ENCODE peak calls at places on chromosomes 1 and 21, in six cellular contexts. One of them, this sample, is unnamed.

GRCh38 chr1:17674707-17675505 is 80.2 kb upstream of the ACTL8 start:
- DNase-seq in ascending aorta: no peak
- DNase-seq in fibroblast of lung: no peak
- DNase-seq in thoracic aorta: no peak
- DNase-seq in thyroid gland: no peak
- DNase-seq in Peyer's patch: no peak
- DNase-seq in this sample: no peak

GRCh38 chr1:22225858-22226584 is 83.1 kb upstream of the WNT4 start:
- DNase-seq in ascending aorta: no peak
- DNase-seq in fibroblast of lung: no peak
- DNase-seq in thoracic aorta: no peak
- DNase-seq in Peyer's patch: no peak
- DNase-seq in thyroid gland: no peak
- DNase-seq in this sample: no peak

GRCh38 chr1:41672173-41672572 is 187.7 kb upstream of the EDN2 start:
- DNase-seq in thoracic aorta: no peak
- DNase-seq in thyroid gland: no peak
- DNase-seq in ascending aorta: no peak
- DNase-seq in fibroblast of lung: peak; percentile 86
- DNase-seq in Peyer's patch: no peak
- DNase-seq in this sample: peak; percentile 89

GRCh38 chr1:226419284-226419683 is 11.4 kb upstream of the PARP1 start:
- DNase-seq in thoracic aorta: no peak
- DNase-seq in fibroblast of lung: no peak
- DNase-seq in Peyer's patch: no peak
- DNase-seq in ascending aorta: no peak
- DNase-seq in thyroid gland: no peak
- DNase-seq in this sample: no peak

GRCh38 chr1:101080859-101081258 is 55.3 kb upstream of the DPH5 start:
- DNase-seq in thyroid gland: no peak
- DNase-seq in ascending aorta: no peak
- DNase-seq in thoracic aorta: no peak
- DNase-seq in Peyer's patch: no peak
- DNase-seq in fibroblast of lung: no peak
- DNase-seq in this sample: no peak

GRCh38 chr21:25647632-25648031 is 8.6 kb downstream of the JAM2 start:
- DNase-seq in fibroblast of lung: no peak
- DNase-seq in thoracic aorta: no peak
- DNase-seq in thyroid gland: no peak
- DNase-seq in Peyer's patch: no peak
- DNase-seq in ascending aorta: no peak
- DNase-seq in this sample: no peak

GRCh38 chr1:74652711-74653131 is 20.9 kb downstream of the ERICH3 start:
- DNase-seq in Peyer's patch: peak; percentile 50
- DNase-seq in thyroid gland: no peak
- DNase-seq in ascending aorta: no peak
- DNase-seq in fibroblast of lung: peak; percentile 99
- DNase-seq in thoracic aorta: no peak
- DNase-seq in this sample: peak; percentile 20

GRCh38 chr1:219498666-219499065 is 114.2 kb downstream of the ZC3H11B start:
- DNase-seq in fibroblast of lung: no peak
- DNase-seq in Peyer's patch: peak; percentile 47
- DNase-seq in ascending aorta: no peak
- DNase-seq in thyroid gland: no peak
- DNase-seq in thoracic aorta: no peak
- DNase-seq in this sample: no peak

GRCh38 chr21:42853621-42854020 is 25.7 kb downstream of the WDR4 start:
- DNase-seq in ascending aorta: no peak
- DNase-seq in thyroid gland: no peak
- DNase-seq in Peyer's patch: no peak
- DNase-seq in fibroblast of lung: no peak
- DNase-seq in thoracic aorta: no peak
- DNase-seq in this sample: no peak

GRCh38 chr1:246647513-246647912 is 76.7 kb upstream of the SCCPDH start:
- DNase-seq in fibroblast of lung: peak; percentile 45
- DNase-seq in thoracic aorta: no peak
- DNase-seq in Peyer's patch: no peak
- DNase-seq in ascending aorta: no peak
- DNase-seq in thyroid gland: no peak
- DNase-seq in this sample: no peak

GRCh38 chr1:151720190-151720953 is 950 bp upstream of the RIIAD1 start:
- DNase-seq in fibroblast of lung: peak; percentile 4
- DNase-seq in thoracic aorta: no peak
- DNase-seq in Peyer's patch: no peak
- DNase-seq in thyroid gland: no peak
- DNase-seq in ascending aorta: no peak
- DNase-seq in this sample: no peak

GRCh38 chr21:16454371-16454770 is 724.6 kb downstream of the USP25 start:
- DNase-seq in thoracic aorta: no peak
- DNase-seq in thyroid gland: no peak
- DNase-seq in ascending aorta: no peak
- DNase-seq in fibroblast of lung: peak; percentile 16
- DNase-seq in Peyer's patch: no peak
- DNase-seq in this sample: no peak

GRCh38 chr1:214022229-214022791 is 34.5 kb downstream of the PROX1 start:
- DNase-seq in fibroblast of lung: no peak
- DNase-seq in thyroid gland: no peak
- DNase-seq in ascending aorta: no peak
- DNase-seq in Peyer's patch: no peak
- DNase-seq in thoracic aorta: no peak
- DNase-seq in this sample: no peak

GRCh38 chr1:237684236-237684635 is 206.5 kb downstream of the ZP4 start:
- DNase-seq in Peyer's patch: no peak
- DNase-seq in fibroblast of lung: no peak
- DNase-seq in ascending aorta: no peak
- DNase-seq in thyroid gland: no peak
- DNase-seq in thoracic aorta: no peak
- DNase-seq in this sample: no peak

GRCh38 chr1:241225741-241226140 is 131.3 kb downstream of the RGS7 start:
- DNase-seq in thyroid gland: no peak
- DNase-seq in thoracic aorta: no peak
- DNase-seq in fibroblast of lung: no peak
- DNase-seq in ascending aorta: no peak
- DNase-seq in Peyer's patch: no peak
- DNase-seq in this sample: no peak

GRCh38 chr1:67545364-67545763 is 115.2 kb upstream of the SERBP1 start:
- DNase-seq in thyroid gland: no peak
- DNase-seq in Peyer's patch: no peak
- DNase-seq in ascending aorta: no peak
- DNase-seq in thoracic aorta: no peak
- DNase-seq in fibroblast of lung: no peak
- DNase-seq in this sample: no peak

GRCh38 chr1:5990913-5991783 is 1.1 kb downstream of the NPHP4 start:
- DNase-seq in ascending aorta: no peak
- DNase-seq in thyroid gland: peak; percentile 48
- DNase-seq in fibroblast of lung: peak; percentile 26
- DNase-seq in Peyer's patch: peak; percentile 59
- DNase-seq in thoracic aorta: no peak
- DNase-seq in this sample: no peak

GRCh38 chr1:203135636-203136305 is 8.2 kb downstream of the ADORA1 start:
- DNase-seq in Peyer's patch: no peak
- DNase-seq in thyroid gland: no peak
- DNase-seq in thoracic aorta: no peak
- DNase-seq in ascending aorta: no peak
- DNase-seq in fibroblast of lung: no peak
- DNase-seq in this sample: peak; percentile 10

GRCh38 chr1:227753999-227754764 is 18.9 kb downstream of the SNAP47 start:
- DNase-seq in Peyer's patch: no peak
- DNase-seq in ascending aorta: no peak
- DNase-seq in fibroblast of lung: peak; percentile 44
- DNase-seq in thyroid gland: no peak
- DNase-seq in thoracic aorta: no peak
- DNase-seq in this sample: no peak

GRCh38 chr1:10733967-10734366 is 62.5 kb downstream of the CASZ1 start:
- DNase-seq in Peyer's patch: no peak
- DNase-seq in ascending aorta: no peak
- DNase-seq in thoracic aorta: no peak
- DNase-seq in thyroid gland: peak; percentile 99
- DNase-seq in fibroblast of lung: no peak
- DNase-seq in this sample: no peak

GRCh38 chr1:81305997-81306452 is 494.7 kb upstream of the ADGRL2 start:
- DNase-seq in ascending aorta: no peak
- DNase-seq in thyroid gland: peak; percentile 15
- DNase-seq in fibroblast of lung: peak; percentile 59
- DNase-seq in thoracic aorta: no peak
- DNase-seq in Peyer's patch: no peak
- DNase-seq in this sample: peak; percentile 56

GRCh38 chr1:6059866-6060265 is 14.2 kb downstream of the KCNAB2 start:
- DNase-seq in ascending aorta: no peak
- DNase-seq in thyroid gland: no peak
- DNase-seq in fibroblast of lung: no peak
- DNase-seq in thoracic aorta: no peak
- DNase-seq in Peyer's patch: no peak
- DNase-seq in this sample: no peak

GRCh38 chr1:90879281-90879680 is 142.6 kb downstream of the ZNF644 start:
- DNase-seq in fibroblast of lung: peak; percentile 4
- DNase-seq in ascending aorta: no peak
- DNase-seq in thyroid gland: no peak
- DNase-seq in thoracic aorta: no peak
- DNase-seq in Peyer's patch: no peak
- DNase-seq in this sample: peak; percentile 9

GRCh38 chr21:35222541-35222941 is 173.4 kb upstream of the RUNX1 start:
- DNase-seq in fibroblast of lung: no peak
- DNase-seq in thyroid gland: no peak
- DNase-seq in Peyer's patch: no peak
- DNase-seq in thoracic aorta: no peak
- DNase-seq in ascending aorta: no peak
- DNase-seq in this sample: no peak

GRCh38 chr1:21553116-21553926 is 44.1 kb downstream of the ALPL start:
- DNase-seq in thoracic aorta: no peak
- DNase-seq in thyroid gland: no peak
- DNase-seq in fibroblast of lung: peak; percentile 90
- DNase-seq in ascending aorta: no peak
- DNase-seq in Peyer's patch: no peak
- DNase-seq in this sample: peak; percentile 51

GRCh38 chr1:193431265-193431977 is 245.0 kb upstream of the B3GALT2 start:
- DNase-seq in thyroid gland: no peak
- DNase-seq in Peyer's patch: no peak
- DNase-seq in fibroblast of lung: no peak
- DNase-seq in ascending aorta: no peak
- DNase-seq in thoracic aorta: no peak
- DNase-seq in this sample: no peak

GRCh38 chr1:150566589-150567340 is 12.6 kb downstream of the MCL1 start:
- DNase-seq in thyroid gland: no peak
- DNase-seq in ascending aorta: no peak
- DNase-seq in thoracic aorta: no peak
- DNase-seq in fibroblast of lung: no peak
- DNase-seq in Peyer's patch: peak; percentile 37
- DNase-seq in this sample: no peak

GRCh38 chr1:25546193-25546592 is 2.8 kb downstream of the LDLRAP1 start:
- DNase-seq in ascending aorta: no peak
- DNase-seq in Peyer's patch: no peak
- DNase-seq in thoracic aorta: no peak
- DNase-seq in fibroblast of lung: no peak
- DNase-seq in thyroid gland: no peak
- DNase-seq in this sample: no peak
- H3K27ac ChIP-seq in ascending aorta: peak overlapping the region; percentile 93
- H3K27ac ChIP-seq in Peyer's patch: no peak overlapping the region
- H3K27ac ChIP-seq in thoracic aorta: peak overlapping the region; percentile 92
- H3K27ac ChIP-seq in fibroblast of lung: no peak overlapping the region
- H3K27ac ChIP-seq in thyroid gland: no peak overlapping the region
- H3K27ac ChIP-seq in this sample: no peak overlapping the region

GRCh38 chr1:160779662-160780397 is 16.1 kb upstream of the LY9 start:
- DNase-seq in ascending aorta: no peak
- DNase-seq in fibroblast of lung: no peak
- DNase-seq in thoracic aorta: no peak
- DNase-seq in thyroid gland: peak; percentile 11
- DNase-seq in Peyer's patch: peak; percentile 68
- DNase-seq in this sample: no peak
- TF ChIP-seq CTCF in ascending aorta: no peak
- TF ChIP-seq CTCF in fibroblast of lung: no peak
- TF ChIP-seq CTCF in thoracic aorta: no peak
- TF ChIP-seq CTCF in thyroid gland: no peak
- TF ChIP-seq CTCF in Peyer's patch: no peak
- TF ChIP-seq CTCF in this sample: peak; percentile 52

DNA sequence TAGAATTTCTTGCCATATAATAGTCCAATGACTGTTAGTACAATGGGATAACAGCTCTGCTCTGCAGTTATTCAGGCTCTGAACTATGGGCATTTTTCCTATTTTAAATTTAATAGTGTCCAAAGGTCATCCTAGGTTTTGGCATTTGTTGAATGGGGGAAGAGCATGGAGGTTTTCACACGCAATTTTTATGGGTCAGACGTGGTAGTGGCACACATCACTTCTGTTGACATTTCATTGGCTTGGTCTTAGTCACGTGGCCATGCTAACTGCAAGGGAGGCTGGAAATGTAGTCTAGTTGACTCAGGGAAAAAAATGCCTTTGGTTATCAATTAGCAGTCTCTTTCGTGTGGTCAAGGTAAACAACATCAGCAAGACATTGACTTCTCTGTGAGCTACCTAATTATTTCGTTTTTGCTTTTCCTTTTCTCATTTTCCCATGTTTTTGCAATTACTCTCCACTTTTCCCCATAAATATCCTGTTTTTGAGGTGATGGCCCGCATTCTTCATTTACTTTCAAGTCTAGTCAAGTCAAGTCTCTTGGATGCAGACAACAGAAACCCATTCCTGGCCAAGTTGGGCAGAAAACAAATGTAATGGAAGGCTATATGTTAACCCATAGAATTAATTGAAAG is 82.8 kb downstream of the DYRK1A start:
- DNase-seq in ascending aorta: no peak
- DNase-seq in thyroid gland: no peak
- DNase-seq in Peyer's patch: no peak
- DNase-seq in thoracic aorta: no peak
- DNase-seq in fibroblast of lung: no peak
- DNase-seq in this sample: no peak
- H3K4me1 ChIP-seq in ascending aorta: peaks cover 10% of the 10 kb centered on the region
- H3K4me1 ChIP-seq in thyroid gland: peaks cover 17% of the 10 kb centered on the region
- H3K4me1 ChIP-seq in Peyer's patch: no peaks in the 10 kb centered on the region
- H3K4me1 ChIP-seq in thoracic aorta: peaks cover 72% of the 10 kb centered on the region
- H3K4me1 ChIP-seq in fibroblast of lung: peaks cover 21% of the 10 kb centered on the region
- H3K4me1 ChIP-seq in this sample: peaks cover 32% of the 10 kb centered on the region

DNA sequence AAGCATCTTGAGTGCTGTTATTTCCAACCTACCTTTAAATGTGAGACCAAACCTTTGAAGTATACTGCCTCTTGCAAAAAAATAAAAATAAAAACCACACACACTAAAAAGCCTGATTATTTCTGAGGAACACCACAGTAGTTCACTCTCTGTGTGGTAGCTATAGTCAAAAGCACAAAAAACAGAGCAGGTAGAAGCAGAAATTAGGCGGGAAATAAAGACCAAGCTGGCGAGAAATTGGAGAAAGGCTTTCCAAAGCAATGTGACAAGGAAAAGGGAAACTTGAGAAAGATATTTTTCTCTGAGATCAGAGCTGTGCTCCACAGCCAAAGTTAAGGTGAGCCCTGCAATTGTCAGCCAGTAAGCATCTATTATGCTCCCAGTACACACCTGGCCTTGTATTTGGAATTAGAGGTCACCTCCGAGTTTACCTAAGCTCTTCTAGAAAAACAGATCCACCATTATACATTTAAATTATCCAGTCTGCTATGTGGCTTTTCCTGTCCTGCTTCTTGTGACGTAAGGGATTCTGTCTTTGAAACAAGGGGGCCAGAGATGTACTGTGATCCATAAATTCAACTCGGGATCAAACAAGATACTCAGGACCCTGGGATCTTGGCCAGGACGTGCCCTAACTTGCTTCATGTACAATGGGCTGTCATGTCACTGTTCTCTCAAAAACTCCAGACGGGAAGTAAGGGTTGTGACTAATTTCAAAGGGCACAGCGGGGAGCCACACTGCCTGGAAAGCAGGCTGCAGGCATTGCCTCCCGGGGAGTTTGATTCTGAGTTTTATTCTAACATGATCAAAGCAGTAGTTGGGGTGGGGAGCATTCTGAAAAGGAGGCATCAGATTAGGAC is 39.8 kb upstream of the RAB4A start:
- DNase-seq in thoracic aorta: no peak
- DNase-seq in ascending aorta: no peak
- DNase-seq in thyroid gland: no peak
- DNase-seq in fibroblast of lung: peak; percentile 36
- DNase-seq in Peyer's patch: no peak
- DNase-seq in this sample: peak; percentile 69
- H3K27ac ChIP-seq in thoracic aorta: peak overlapping the region; percentile 67
- H3K27ac ChIP-seq in ascending aorta: no peak overlapping the region
- H3K27ac ChIP-seq in thyroid gland: no peak overlapping the region
- H3K27ac ChIP-seq in fibroblast of lung: no peak overlapping the region
- H3K27ac ChIP-seq in Peyer's patch: no peak overlapping the region
- H3K27ac ChIP-seq in this sample: peak overlapping the region; percentile 19

This sample was measured in foreskin keratinocyte.